ENCODE peak calls at places on chromosomes 6 and 20, in eight cellular contexts. One of them, this sample, is unnamed.

GRCh38 chr6:138588805-138589434 is 89.6 kb upstream of the NHSL1 start:
- DNase-seq in tibial artery: peak; percentile 73
- DNase-seq in fibroblast of lung: peak; percentile 85
- DNase-seq in Karpas-422: peak; percentile 85
- DNase-seq in effector memory CD4-positive, alpha-beta T cell: peak; percentile 34
- DNase-seq in colonic mucosa: peak; percentile 70
- DNase-seq in heart left ventricle: no peak
- DNase-seq in hepatocyte: peak; percentile 79
- DNase-seq in this sample: no peak

GRCh38 chr20:6530254-6530653 is 237.2 kb upstream of the BMP2 start:
- DNase-seq in tibial artery: no peak
- DNase-seq in fibroblast of lung: peak; percentile 45
- DNase-seq in Karpas-422: no peak
- DNase-seq in effector memory CD4-positive, alpha-beta T cell: no peak
- DNase-seq in colonic mucosa: no peak
- DNase-seq in heart left ventricle: no peak
- DNase-seq in hepatocyte: no peak
- DNase-seq in this sample: no peak

GRCh38 chr6:93751969-93752368 is 332.6 kb upstream of the EPHA7 start:
- DNase-seq in tibial artery: no peak
- DNase-seq in fibroblast of lung: no peak
- DNase-seq in Karpas-422: no peak
- DNase-seq in effector memory CD4-positive, alpha-beta T cell: no peak
- DNase-seq in colonic mucosa: no peak
- DNase-seq in heart left ventricle: no peak
- DNase-seq in hepatocyte: no peak
- DNase-seq in this sample: no peak

GRCh38 chr6:127481628-127482027 is 22.4 kb upstream of the KIAA0408 start:
- DNase-seq in tibial artery: no peak
- DNase-seq in fibroblast of lung: peak; percentile 46
- DNase-seq in Karpas-422: no peak
- DNase-seq in effector memory CD4-positive, alpha-beta T cell: no peak
- DNase-seq in colonic mucosa: no peak
- DNase-seq in heart left ventricle: no peak
- DNase-seq in hepatocyte: no peak
- DNase-seq in this sample: no peak

GRCh38 chr6:148500402-148500801 is 157.8 kb downstream of the SASH1 start:
- DNase-seq in tibial artery: no peak
- DNase-seq in fibroblast of lung: no peak
- DNase-seq in Karpas-422: no peak
- DNase-seq in effector memory CD4-positive, alpha-beta T cell: no peak
- DNase-seq in colonic mucosa: no peak
- DNase-seq in heart left ventricle: no peak
- DNase-seq in hepatocyte: no peak
- DNase-seq in this sample: no peak

GRCh38 chr6:170160031-170160627 is 130.7 kb downstream of the DLL1 start:
- DNase-seq in tibial artery: no peak
- DNase-seq in fibroblast of lung: no peak
- DNase-seq in Karpas-422: peak; percentile 58
- DNase-seq in effector memory CD4-positive, alpha-beta T cell: peak; percentile 14
- DNase-seq in colonic mucosa: no peak
- DNase-seq in heart left ventricle: peak; percentile 52
- DNase-seq in hepatocyte: no peak
- DNase-seq in this sample: no peak

GRCh38 chr20:31713312-31714049 is 9.2 kb downstream of the BCL2L1 start:
- DNase-seq in tibial artery: peak; percentile 93
- DNase-seq in fibroblast of lung: peak; percentile 91
- DNase-seq in Karpas-422: no peak
- DNase-seq in effector memory CD4-positive, alpha-beta T cell: no peak
- DNase-seq in colonic mucosa: peak; percentile 44
- DNase-seq in heart left ventricle: peak; percentile 81
- DNase-seq in hepatocyte: peak; percentile 45
- DNase-seq in this sample: peak; percentile 40

GRCh38 chr6:12548526-12548925 is 168.0 kb upstream of the PHACTR1 start:
- DNase-seq in tibial artery: no peak
- DNase-seq in fibroblast of lung: no peak
- DNase-seq in Karpas-422: no peak
- DNase-seq in effector memory CD4-positive, alpha-beta T cell: no peak
- DNase-seq in colonic mucosa: no peak
- DNase-seq in heart left ventricle: no peak
- DNase-seq in hepatocyte: no peak
- DNase-seq in this sample: no peak

DNA sequence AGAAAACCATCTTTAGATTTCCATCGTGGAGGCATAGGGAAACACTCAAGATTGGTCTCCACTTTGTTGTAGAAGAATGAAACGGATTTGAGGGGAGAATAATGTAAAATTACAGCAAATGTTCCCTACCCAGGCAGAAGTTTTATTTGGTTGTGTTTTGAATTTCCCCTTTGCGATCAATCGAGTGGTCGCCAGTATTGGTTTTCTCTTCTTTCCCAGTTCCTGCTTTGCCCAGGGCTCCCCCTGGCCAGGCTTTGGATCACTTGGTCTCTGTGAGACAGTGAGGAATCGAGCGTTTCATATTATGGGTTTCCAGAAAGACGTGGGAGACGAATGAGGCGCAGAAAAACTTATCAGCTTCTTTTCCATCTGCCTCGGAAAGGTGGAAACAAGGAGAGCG is 7.3 kb upstream of the TBX18 start:
- DNase-seq in tibial artery: no peak
- DNase-seq in fibroblast of lung: no peak
- DNase-seq in Karpas-422: no peak
- DNase-seq in effector memory CD4-positive, alpha-beta T cell: no peak
- DNase-seq in colonic mucosa: no peak
- DNase-seq in heart left ventricle: no peak
- DNase-seq in hepatocyte: no peak
- DNase-seq in this sample: no peak
- H3K4me3 ChIP-seq in tibial artery: peak overlapping the region; percentile 79
- H3K4me3 ChIP-seq in fibroblast of lung: no peak overlapping the region
- H3K4me3 ChIP-seq in Karpas-422: no peak overlapping the region
- H3K4me3 ChIP-seq in effector memory CD4-positive, alpha-beta T cell: no peak overlapping the region
- H3K4me3 ChIP-seq in colonic mucosa: no peak overlapping the region
- H3K4me3 ChIP-seq in heart left ventricle: no peak overlapping the region
- H3K4me3 ChIP-seq in hepatocyte: no peak overlapping the region
- H3K4me3 ChIP-seq in this sample: no peak overlapping the region

GRCh38 chr6:4929319-4929718 is 74.5 kb downstream of the RPP40 start:
- DNase-seq in tibial artery: no peak
- DNase-seq in fibroblast of lung: peak; percentile 42
- DNase-seq in Karpas-422: no peak
- DNase-seq in effector memory CD4-positive, alpha-beta T cell: no peak
- DNase-seq in colonic mucosa: no peak
- DNase-seq in heart left ventricle: no peak
- DNase-seq in hepatocyte: no peak
- DNase-seq in this sample: no peak

GRCh38 chr6:4928426-4928825 is 75.4 kb downstream of the RPP40 start:
- DNase-seq in tibial artery: no peak
- DNase-seq in fibroblast of lung: peak; percentile 28
- DNase-seq in Karpas-422: no peak
- DNase-seq in effector memory CD4-positive, alpha-beta T cell: no peak
- DNase-seq in colonic mucosa: no peak
- DNase-seq in heart left ventricle: no peak
- DNase-seq in hepatocyte: no peak
- DNase-seq in this sample: no peak

GRCh38 chr6:4922488-4923037 is 81.3 kb downstream of the RPP40 start:
- DNase-seq in tibial artery: no peak
- DNase-seq in fibroblast of lung: no peak
- DNase-seq in Karpas-422: no peak
- DNase-seq in effector memory CD4-positive, alpha-beta T cell: no peak
- DNase-seq in colonic mucosa: no peak
- DNase-seq in heart left ventricle: no peak
- DNase-seq in hepatocyte: no peak
- DNase-seq in this sample: no peak

GRCh38 chr6:4924872-4925271 is 79.0 kb downstream of the RPP40 start:
- DNase-seq in tibial artery: no peak
- DNase-seq in fibroblast of lung: no peak
- DNase-seq in Karpas-422: no peak
- DNase-seq in effector memory CD4-positive, alpha-beta T cell: no peak
- DNase-seq in colonic mucosa: no peak
- DNase-seq in heart left ventricle: no peak
- DNase-seq in hepatocyte: no peak
- DNase-seq in this sample: no peak

DNA sequence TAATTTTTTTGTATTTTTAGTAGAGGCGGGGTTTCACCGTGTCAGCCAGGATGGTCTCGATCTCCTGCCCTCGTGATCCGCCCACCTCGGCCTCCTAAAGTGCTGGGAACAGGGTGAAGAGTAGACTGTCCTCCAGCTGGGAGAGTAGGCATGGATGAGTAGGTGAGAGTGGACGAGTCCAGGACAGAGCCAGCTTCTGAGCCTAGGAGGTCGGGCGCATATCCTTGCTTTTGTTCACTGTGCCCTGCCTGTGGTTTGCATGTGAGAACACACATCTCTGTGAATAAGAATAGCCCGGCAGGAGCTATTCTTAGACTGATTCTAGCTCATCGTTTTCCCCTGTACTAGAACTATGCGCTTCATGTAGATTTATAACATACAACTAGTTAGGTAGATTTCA is 78.3 kb downstream of the RPP40 start:
- DNase-seq in tibial artery: no peak
- DNase-seq in fibroblast of lung: no peak
- DNase-seq in Karpas-422: no peak
- DNase-seq in effector memory CD4-positive, alpha-beta T cell: no peak
- DNase-seq in colonic mucosa: no peak
- DNase-seq in heart left ventricle: no peak
- DNase-seq in hepatocyte: no peak
- DNase-seq in this sample: no peak
- H3K4me1 ChIP-seq in tibial artery: no peaks in the 10 kb centered on the region
- H3K4me1 ChIP-seq in fibroblast of lung: no peaks in the 10 kb centered on the region
- H3K4me1 ChIP-seq in Karpas-422: no peaks in the 10 kb centered on the region
- H3K4me1 ChIP-seq in effector memory CD4-positive, alpha-beta T cell: no peaks in the 10 kb centered on the region
- H3K4me1 ChIP-seq in colonic mucosa: no peaks in the 10 kb centered on the region
- H3K4me1 ChIP-seq in heart left ventricle: peaks cover 18% of the 10 kb centered on the region
- H3K4me1 ChIP-seq in hepatocyte: peaks cover 3% of the 10 kb centered on the region
- H3K4me1 ChIP-seq in this sample: peaks cover 5% of the 10 kb centered on the region

DNA sequence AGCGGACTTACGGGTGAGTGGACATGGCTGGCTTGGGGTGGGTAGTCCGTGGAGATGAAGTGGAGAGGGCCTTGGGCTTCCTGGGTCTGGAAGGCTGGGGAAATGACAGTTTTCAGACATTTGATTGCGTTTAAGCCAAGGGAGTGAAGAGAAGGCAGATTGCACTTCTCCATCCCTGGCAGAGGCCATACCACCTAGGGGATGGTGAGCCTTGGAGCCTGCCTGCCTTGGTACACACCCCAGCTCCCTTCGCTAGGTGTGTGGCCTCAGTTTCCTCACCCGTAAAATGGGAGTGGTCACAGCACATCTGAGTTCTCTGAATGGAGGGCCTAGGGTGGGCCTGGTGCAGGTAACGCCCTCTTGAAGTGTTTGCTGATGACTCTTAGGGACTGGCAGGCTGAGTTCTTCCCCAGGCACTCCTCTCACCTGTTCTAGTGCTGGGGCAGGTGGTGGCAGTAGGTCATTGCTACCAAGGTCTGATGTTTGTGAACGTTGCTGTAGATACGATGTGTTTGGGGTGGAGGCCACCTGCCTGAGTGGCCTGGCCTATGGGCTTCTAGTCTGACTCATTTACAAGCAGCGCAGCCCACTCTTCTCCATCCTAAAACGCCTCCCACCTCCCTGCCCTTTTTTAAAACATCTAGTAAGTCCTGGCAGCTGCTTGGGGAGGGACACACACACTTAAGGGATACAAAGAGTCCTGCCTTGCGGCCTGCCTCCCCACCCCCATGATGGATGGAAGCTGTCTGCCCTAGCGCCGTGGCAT is 2.3 kb downstream of the RBM38 start:
- DNase-seq in tibial artery: no peak
- DNase-seq in fibroblast of lung: no peak
- DNase-seq in Karpas-422: peak; percentile 65
- DNase-seq in effector memory CD4-positive, alpha-beta T cell: no peak
- DNase-seq in colonic mucosa: peak; percentile 69
- DNase-seq in heart left ventricle: peak; percentile 35
- DNase-seq in hepatocyte: no peak
- DNase-seq in this sample: peak; percentile 30
- H3K4me3 ChIP-seq in tibial artery: peak overlapping the region; percentile 65
- H3K4me3 ChIP-seq in fibroblast of lung: peak overlapping the region; percentile 69
- H3K4me3 ChIP-seq in Karpas-422: peak overlapping the region; percentile 99
- H3K4me3 ChIP-seq in effector memory CD4-positive, alpha-beta T cell: peak overlapping the region; percentile 85
- H3K4me3 ChIP-seq in colonic mucosa: peak overlapping the region; percentile 65
- H3K4me3 ChIP-seq in heart left ventricle: peak overlapping the region; percentile 76
- H3K4me3 ChIP-seq in hepatocyte: no peak overlapping the region
- H3K4me3 ChIP-seq in this sample: no peak overlapping the region

DNA sequence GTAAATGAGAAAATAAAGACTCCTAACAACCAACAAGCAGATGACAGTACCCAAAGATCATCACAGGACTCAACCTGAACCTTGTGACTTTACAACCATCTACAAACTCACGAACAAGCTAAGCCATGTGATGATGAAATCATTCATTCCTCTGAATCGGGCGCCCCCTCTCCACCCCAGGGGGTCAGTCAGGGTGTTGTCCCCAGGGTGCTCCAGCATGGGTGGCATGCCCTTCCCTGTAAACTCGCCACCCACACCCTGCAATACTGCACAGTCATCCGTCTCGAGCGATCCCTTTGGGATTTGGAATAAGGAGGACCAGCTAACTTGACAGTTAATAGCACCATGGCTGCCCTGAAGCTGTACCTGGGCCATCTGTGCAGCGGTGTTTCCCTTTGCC is 12.6 kb downstream of the SERPINB6 start:
- DNase-seq in tibial artery: no peak
- DNase-seq in fibroblast of lung: no peak
- DNase-seq in Karpas-422: no peak
- DNase-seq in effector memory CD4-positive, alpha-beta T cell: no peak
- DNase-seq in colonic mucosa: no peak
- DNase-seq in heart left ventricle: no peak
- DNase-seq in hepatocyte: no peak
- DNase-seq in this sample: no peak
- H3K4me1 ChIP-seq in tibial artery: peaks cover 32% of the 10 kb centered on the region
- H3K4me1 ChIP-seq in fibroblast of lung: peaks cover 24% of the 10 kb centered on the region
- H3K4me1 ChIP-seq in Karpas-422: peaks cover 2% of the 10 kb centered on the region
- H3K4me1 ChIP-seq in effector memory CD4-positive, alpha-beta T cell: no peaks in the 10 kb centered on the region
- H3K4me1 ChIP-seq in colonic mucosa: peaks cover 6% of the 10 kb centered on the region
- H3K4me1 ChIP-seq in heart left ventricle: peaks cover 67% of the 10 kb centered on the region
- H3K4me1 ChIP-seq in hepatocyte: peaks cover 23% of the 10 kb centered on the region
- H3K4me1 ChIP-seq in this sample: peaks cover 30% of the 10 kb centered on the region